ENCODE peak calls at places on chromosomes 5 and 9, in four cellular contexts. One of them, this sample, is unnamed. For H3K27me3, the result is how much of the 10 kb centered on the place peaks cover.

GRCh38 chr9:98993570-98993945 is 49.9 kb downstream of the COL15A1 start:
- DNase-seq in heart left ventricle: peak
- DNase-seq in fibroblast of lung: no peak
- DNase-seq in heart right ventricle: peak
- DNase-seq in this sample: peak

GRCh38 chr9:14383296-14383695 is 69.4 kb upstream of the NFIB start:
- DNase-seq in heart left ventricle: peak
- DNase-seq in heart right ventricle: no peak
- DNase-seq in fibroblast of lung: peak
- DNase-seq in this sample: no peak

GRCh38 chr9:75108571-75108970 is 20.3 kb downstream of the OSTF1 start:
- DNase-seq in heart left ventricle: peak
- DNase-seq in fibroblast of lung: peak
- DNase-seq in heart right ventricle: peak
- DNase-seq in this sample: peak

GRCh38 chr5:158155087-158155486 is 296.1 kb upstream of the CLINT1 start:
- DNase-seq in fibroblast of lung: no peak
- DNase-seq in heart left ventricle: no peak
- DNase-seq in heart right ventricle: no peak
- DNase-seq in this sample: no peak

GRCh38 chr5:135242021-135242480 is 157.0 kb downstream of the MACROH2A1 start:
- DNase-seq in heart right ventricle: no peak
- DNase-seq in fibroblast of lung: peak
- DNase-seq in heart left ventricle: peak
- DNase-seq in this sample: peak

GRCh38 chr5:89351232-89351631 is 468.2 kb upstream of the MEF2C start:
- DNase-seq in fibroblast of lung: peak
- DNase-seq in heart left ventricle: no peak
- DNase-seq in heart right ventricle: no peak
- DNase-seq in this sample: no peak

GRCh38 chr5:56314536-56314935 is 81.4 kb upstream of the ANKRD55 start:
- DNase-seq in fibroblast of lung: no peak
- DNase-seq in heart left ventricle: no peak
- DNase-seq in heart right ventricle: peak
- DNase-seq in this sample: no peak

GRCh38 chr5:96096724-96097123 is 135.1 kb upstream of the ELL2 start:
- DNase-seq in fibroblast of lung: no peak
- DNase-seq in heart right ventricle: no peak
- DNase-seq in heart left ventricle: no peak
- DNase-seq in this sample: no peak

GRCh38 chr5:87411586-87412416 is 929 bp downstream of the CCNH start:
- DNase-seq in heart right ventricle: no peak
- DNase-seq in fibroblast of lung: peak
- DNase-seq in heart left ventricle: peak
- DNase-seq in this sample: no peak

GRCh38 chr5:51201024-51201423 is 182.2 kb upstream of the ISL1 start:
- DNase-seq in heart left ventricle: no peak
- DNase-seq in fibroblast of lung: no peak
- DNase-seq in heart right ventricle: no peak
- DNase-seq in this sample: no peak

GRCh38 chr5:103582364-103582763 is 19.8 kb upstream of the NUDT12 start:
- DNase-seq in heart right ventricle: no peak
- DNase-seq in heart left ventricle: no peak
- DNase-seq in fibroblast of lung: peak
- DNase-seq in this sample: no peak

GRCh38 chr5:1112596-1113331 is 901 bp upstream of the SLC12A7 start:
- DNase-seq in heart right ventricle: no peak
- DNase-seq in fibroblast of lung: no peak
- DNase-seq in heart left ventricle: no peak
- DNase-seq in this sample: no peak

GRCh38 chr5:50888754-50889153 is 222.3 kb downstream of the PARP8 start:
- DNase-seq in heart right ventricle: no peak
- DNase-seq in heart left ventricle: no peak
- DNase-seq in fibroblast of lung: no peak
- DNase-seq in this sample: no peak

GRCh38 chr5:377326-377981 is 55.9 kb downstream of the AHRR start:
- DNase-seq in fibroblast of lung: no peak
- DNase-seq in heart right ventricle: no peak
- DNase-seq in heart left ventricle: peak
- DNase-seq in this sample: peak

GRCh38 chr5:148805323-148806290 is 20.8 kb upstream of the ADRB2 start:
- DNase-seq in heart right ventricle: peak
- DNase-seq in heart left ventricle: peak
- DNase-seq in fibroblast of lung: peak
- DNase-seq in this sample: peak

GRCh38 chr9:137273616-137274320 is 3.8 kb upstream of the TOR4A start:
- DNase-seq in heart right ventricle: no peak
- DNase-seq in fibroblast of lung: no peak
- DNase-seq in heart left ventricle: no peak
- DNase-seq in this sample: peak

GRCh38 chr5:140322751-140323731 is 20.1 kb upstream of the PFDN1 start:
- DNase-seq in fibroblast of lung: peak
- DNase-seq in heart right ventricle: peak
- DNase-seq in heart left ventricle: peak
- DNase-seq in this sample: no peak

GRCh38 chr5:16965581-16965980 is 29.5 kb upstream of the MYO10 start:
- DNase-seq in heart right ventricle: no peak
- DNase-seq in fibroblast of lung: peak
- DNase-seq in heart left ventricle: no peak
- DNase-seq in this sample: no peak

GRCh38 chr9:135456436-135457104 is 23.0 kb upstream of the PPP1R26 start:
- DNase-seq in fibroblast of lung: no peak
- DNase-seq in heart right ventricle: no peak
- DNase-seq in heart left ventricle: no peak
- DNase-seq in this sample: no peak

GRCh38 chr9:16705121-16705604 is 165.3 kb downstream of the BNC2 start:
- DNase-seq in heart right ventricle: peak
- DNase-seq in heart left ventricle: peak
- DNase-seq in fibroblast of lung: peak
- DNase-seq in this sample: peak

GRCh38 chr5:31935702-31936347 is 238.3 kb downstream of the GOLPH3 start:
- DNase-seq in fibroblast of lung: no peak
- DNase-seq in heart left ventricle: no peak
- DNase-seq in heart right ventricle: no peak
- DNase-seq in this sample: peak

GRCh38 chr5:148353634-148354033 is 18.3 kb downstream of the SPINK9 start:
- DNase-seq in fibroblast of lung: no peak
- DNase-seq in heart right ventricle: no peak
- DNase-seq in heart left ventricle: no peak
- DNase-seq in this sample: no peak

GRCh38 chr5:77645158-77645994 is 6.9 kb upstream of the OTP start:
- DNase-seq in fibroblast of lung: no peak
- DNase-seq in heart right ventricle: peak
- DNase-seq in heart left ventricle: no peak
- DNase-seq in this sample: peak
- H3K27me3 ChIP-seq in fibroblast of lung: half or more
- H3K27me3 ChIP-seq in heart right ventricle: under half
- H3K27me3 ChIP-seq in heart left ventricle: half or more
- H3K27me3 ChIP-seq in this sample: half or more

GRCh38 chr5:132420706-132421272 is 51.3 kb downstream of the SLC22A5 start:
- DNase-seq in heart left ventricle: no peak
- DNase-seq in heart right ventricle: no peak
- DNase-seq in fibroblast of lung: no peak
- DNase-seq in this sample: no peak

GRCh38 chr5:132423443-132423898 is 54.0 kb downstream of the SLC22A5 start:
- DNase-seq in heart left ventricle: no peak
- DNase-seq in fibroblast of lung: no peak
- DNase-seq in heart right ventricle: no peak
- DNase-seq in this sample: no peak

GRCh38 chr5:132422720-132423442 is 53.4 kb downstream of the SLC22A5 start:
- DNase-seq in fibroblast of lung: peak
- DNase-seq in heart left ventricle: peak
- DNase-seq in heart right ventricle: peak
- DNase-seq in this sample: peak

GRCh38 chr5:132419517-132420468 is 50.3 kb downstream of the SLC22A5 start:
- DNase-seq in heart left ventricle: peak
- DNase-seq in fibroblast of lung: peak
- DNase-seq in heart right ventricle: peak
- DNase-seq in this sample: peak

GRCh38 chr5:132421442-132421841 is 51.9 kb downstream of the SLC22A5 start:
- DNase-seq in fibroblast of lung: no peak
- DNase-seq in heart right ventricle: no peak
- DNase-seq in heart left ventricle: no peak
- DNase-seq in this sample: no peak
- TF ChIP-seq CTCF in fibroblast of lung: no peak
- TF ChIP-seq CTCF in heart right ventricle: no peak
- TF ChIP-seq CTCF in heart left ventricle: no peak
- TF ChIP-seq CTCF in this sample: no peak

DNA sequence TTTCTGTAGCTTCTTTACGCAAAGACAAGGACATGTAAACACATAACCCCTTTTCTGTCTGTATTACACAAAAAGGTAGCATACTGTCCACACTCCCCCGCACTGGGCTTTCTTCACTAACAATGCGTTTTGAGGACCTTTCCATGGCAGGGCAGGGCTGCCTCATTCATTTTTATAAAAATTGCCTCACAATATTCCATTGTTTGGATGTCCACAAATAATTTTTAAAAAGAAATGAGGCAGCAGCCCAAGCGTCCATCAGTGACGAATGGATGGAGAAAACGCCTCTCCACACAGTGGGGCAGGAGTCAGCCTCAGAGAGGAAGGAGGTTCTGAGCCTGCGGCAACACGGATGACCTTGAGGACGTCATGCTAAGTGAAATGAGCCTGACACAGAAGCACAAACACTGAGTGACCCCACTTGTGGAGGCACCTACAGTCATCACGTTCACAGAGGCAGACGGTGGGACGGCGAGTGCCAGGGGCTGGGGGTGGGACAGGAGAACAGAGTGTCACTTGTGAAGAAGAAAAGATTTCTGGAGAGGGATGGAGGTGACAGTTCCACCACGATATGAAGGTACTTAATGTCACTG is 67.8 kb downstream of the RASGEF1C start:
- DNase-seq in heart right ventricle: no peak
- DNase-seq in fibroblast of lung: no peak
- DNase-seq in heart left ventricle: no peak
- DNase-seq in this sample: no peak
- H3K27me3 ChIP-seq in heart right ventricle: under half
- H3K27me3 ChIP-seq in fibroblast of lung: under half
- H3K27me3 ChIP-seq in heart left ventricle: under half
- H3K27me3 ChIP-seq in this sample: under half

DNA sequence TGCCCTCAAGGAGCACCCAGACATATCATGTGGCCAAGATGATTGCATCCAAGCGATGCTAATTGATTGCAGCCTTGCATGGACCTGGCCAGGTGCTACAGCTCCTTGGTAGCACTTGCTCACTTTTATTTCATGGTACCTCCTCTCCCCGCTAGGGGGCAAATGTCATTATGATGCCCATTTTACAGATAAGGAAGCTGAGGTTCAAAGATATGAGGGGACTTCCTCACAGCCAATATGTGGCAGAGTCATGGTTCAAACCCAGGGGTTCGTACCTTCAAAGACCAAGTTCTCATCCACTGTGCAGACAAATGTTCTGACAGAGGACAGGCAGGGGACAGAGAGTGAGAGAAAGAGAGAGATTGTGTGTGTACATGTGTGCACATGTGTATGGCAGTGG is 21.9 kb upstream of the KCNMB1 start:
- DNase-seq in heart left ventricle: no peak
- DNase-seq in fibroblast of lung: no peak
- DNase-seq in heart right ventricle: no peak
- DNase-seq in this sample: no peak
- TF ChIP-seq CTCF in heart left ventricle: no peak
- TF ChIP-seq CTCF in fibroblast of lung: no peak
- TF ChIP-seq CTCF in heart right ventricle: no peak
- TF ChIP-seq CTCF in this sample: peak

GRCh38 chr5:179338123-179338676 is 7.1 kb downstream of the ADAMTS2 start:
- DNase-seq in heart left ventricle: no peak
- DNase-seq in fibroblast of lung: no peak
- DNase-seq in heart right ventricle: no peak
- DNase-seq in this sample: peak

GRCh38 chr5:179339081-179339480 is 6.2 kb downstream of the ADAMTS2 start:
- DNase-seq in heart right ventricle: no peak
- DNase-seq in heart left ventricle: no peak
- DNase-seq in fibroblast of lung: no peak
- DNase-seq in this sample: no peak

GRCh38 chr5:179337227-179338122 is 7.8 kb downstream of the ADAMTS2 start:
- DNase-seq in heart right ventricle: no peak
- DNase-seq in fibroblast of lung: no peak
- DNase-seq in heart left ventricle: no peak
- DNase-seq in this sample: peak

GRCh38 chr5:179336126-179336870 is 9.0 kb downstream of the ADAMTS2 start:
- DNase-seq in fibroblast of lung: no peak
- DNase-seq in heart right ventricle: no peak
- DNase-seq in heart left ventricle: no peak
- DNase-seq in this sample: peak

DNA sequence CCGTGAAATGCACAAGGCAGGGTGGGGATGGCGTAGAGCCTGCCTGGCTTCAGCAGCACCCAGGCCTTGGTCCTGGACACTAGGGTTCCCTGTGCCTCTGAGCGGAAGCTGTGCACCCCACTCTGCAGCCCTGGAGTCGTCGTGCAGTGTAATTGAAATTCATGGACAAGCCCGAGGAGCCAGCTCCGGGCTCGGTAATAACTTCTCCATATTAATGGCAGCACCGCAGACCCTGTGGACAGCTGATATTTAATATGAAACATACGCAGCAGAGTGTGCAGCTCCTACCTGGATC is 8.4 kb downstream of the ADAMTS2 start:
- DNase-seq in heart right ventricle: no peak
- DNase-seq in heart left ventricle: no peak
- DNase-seq in fibroblast of lung: no peak
- DNase-seq in this sample: peak
- H3K27me3 ChIP-seq in heart right ventricle: under half
- H3K27me3 ChIP-seq in heart left ventricle: under half
- H3K27me3 ChIP-seq in fibroblast of lung: under half
- H3K27me3 ChIP-seq in this sample: under half

GRCh38 chr5:122091942-122092600 is 14.0 kb upstream of the LOX start:
- DNase-seq in heart left ventricle: no peak
- DNase-seq in fibroblast of lung: peak
- DNase-seq in heart right ventricle: no peak
- DNase-seq in this sample: no peak
- TF ChIP-seq CTCF in heart left ventricle: peak
- TF ChIP-seq CTCF in fibroblast of lung: peak
- TF ChIP-seq CTCF in heart right ventricle: peak
- TF ChIP-seq CTCF in this sample: peak

GRCh38 chr5:41891066-41891707 is 13.0 kb upstream of the RIMOC1 start:
- DNase-seq in fibroblast of lung: no peak
- DNase-seq in heart right ventricle: no peak
- DNase-seq in heart left ventricle: no peak
- DNase-seq in this sample: no peak
- H3K27me3 ChIP-seq in fibroblast of lung: under half
- H3K27me3 ChIP-seq in heart right ventricle: under half
- H3K27me3 ChIP-seq in heart left ventricle: under half
- H3K27me3 ChIP-seq in this sample: under half

GRCh38 chr5:143030349-143030748 is 260.2 kb downstream of the ARHGAP26 start:
- DNase-seq in heart left ventricle: no peak
- DNase-seq in fibroblast of lung: no peak
- DNase-seq in heart right ventricle: no peak
- DNase-seq in this sample: no peak
- TF ChIP-seq CTCF in heart left ventricle: no peak
- TF ChIP-seq CTCF in fibroblast of lung: no peak
- TF ChIP-seq CTCF in heart right ventricle: no peak
- TF ChIP-seq CTCF in this sample: no peak

DNA sequence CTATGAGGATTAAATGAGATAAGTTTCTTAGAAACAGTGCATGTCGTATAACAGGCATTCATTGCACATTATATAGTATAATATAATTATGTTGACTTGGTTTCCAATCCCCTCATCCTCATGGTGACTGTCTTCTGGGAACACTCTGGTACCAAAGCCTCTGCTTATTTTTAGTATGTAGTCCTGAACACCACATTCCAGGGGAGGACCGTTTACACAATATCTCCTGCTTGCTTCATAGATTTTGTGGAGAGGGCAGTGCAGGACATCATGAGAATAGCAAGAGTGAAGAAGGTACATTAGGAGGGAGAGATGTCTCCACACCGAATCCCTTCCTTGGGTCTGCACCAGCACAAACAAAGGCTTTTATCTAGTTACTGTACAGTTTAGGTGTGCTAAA is 20.5 kb upstream of the BHMT start:
- DNase-seq in heart right ventricle: no peak
- DNase-seq in heart left ventricle: no peak
- DNase-seq in fibroblast of lung: no peak
- DNase-seq in this sample: no peak
- H3K27me3 ChIP-seq in heart right ventricle: under half
- H3K27me3 ChIP-seq in heart left ventricle: under half
- H3K27me3 ChIP-seq in fibroblast of lung: under half
- H3K27me3 ChIP-seq in this sample: under half

This sample was measured in lower lobe of right lung.